ENCODE peak calls at places on chromosomes 11 and 22, in six cellular contexts. O is IMR-90, K is H9, N is colonic mucosa, H is neural progenitor cell, C is PC-3. R is an unnamed sample.

GRCh38 chr11:104090767-104091166 is 54.3 kb downstream of the DDI1 start:
- DNase-seq in O (no peak), K (no peak), N (no peak), H (peak), C (no peak), R (no peak)

GRCh38 chr11:76391811-76392475 is 10.8 kb downstream of the GVQW3 start:
- DNase-seq in O (no peak), K (no peak), N (no peak), H (no peak), C (no peak), R (no peak)

GRCh38 chr11:43825217-43825816 is 55.3 kb upstream of the ALKBH3 start:
- DNase-seq in O (peak), K (no peak), N (peak), H (peak), C (peak), R (peak)

GRCh38 chr22:46103664-46104063 is 46.7 kb upstream of the PPARA start:
- DNase-seq in O (no peak), K (no peak), N (no peak), H (no peak), C (no peak), R (no peak)

GRCh38 chr22:41931701-41932269 is 5.2 kb upstream of the TNFRSF13C start:
- DNase-seq in O (no peak), K (no peak), N (no peak), H (no peak), C (no peak), R (peak)

GRCh38 chr11:44329472-44330230 is 19.7 kb upstream of the ALX4 start:
- DNase-seq in O (no peak), K (no peak), N (no peak), H (no peak), C (no peak), R (no peak)

GRCh38 chr11:6703247-6704063 is 20.3 kb upstream of the MRPL17 start:
- DNase-seq in O (peak), K (peak), N (peak), H (peak), C (peak), R (peak)

GRCh38 chr11:65802841-65803240 is 16.0 kb downstream of the OVOL1 start:
- DNase-seq in O (no peak), K (no peak), N (no peak), H (no peak), C (no peak), R (no peak)

GRCh38 chr11:2797741-2798361 is 87.7 kb downstream of the CDKN1C start:
- DNase-seq in O (no peak), K (peak), N (peak), H (no peak), C (no peak), R (peak)

GRCh38 chr22:25903294-25903693 is 161.3 kb downstream of the MYO18B start:
- DNase-seq in O (no peak), K (peak), N (no peak), H (peak), C (no peak), R (peak)

GRCh38 chr11:36657610-36658225 is 59.7 kb upstream of the RAG2 start:
- DNase-seq in O (peak), K (no peak), N (no peak), H (no peak), C (no peak), R (no peak)

GRCh38 chr11:31102875-31103274 is 266.7 kb downstream of the DCDC1 start:
- DNase-seq in O (no peak), K (no peak), N (no peak), H (no peak), C (no peak), R (no peak)

GRCh38 chr11:83033972-83034672 is 37.6 kb downstream of the RAB30 start:
- DNase-seq in O (peak), K (no peak), N (peak), H (peak), C (peak), R (peak)

GRCh38 chr11:103202048-103202651 is 92.9 kb downstream of the DYNC2H1 start:
- DNase-seq in O (peak), K (no peak), N (no peak), H (peak), C (peak), R (no peak)

GRCh38 chr11:122772945-122773344 is 65.4 kb upstream of the CRTAM start:
- DNase-seq in O (peak), K (no peak), N (no peak), H (no peak), C (no peak), R (no peak)

GRCh38 chr22:37032134-37032534 is 12.6 kb downstream of the MPST start:
- DNase-seq in O (no peak), K (no peak), N (no peak), H (no peak), C (no peak), R (no peak)

GRCh38 chr22:31083923-31084810 is 3.0 kb downstream of the SMTN start:
- DNase-seq in O (no peak), K (no peak), N (peak), H (no peak), C (no peak), R (no peak)

GRCh38 chr11:111823131-111823530 is 48.2 kb downstream of the ALG9 start:
- DNase-seq in O (no peak), K (no peak), N (no peak), H (no peak), C (no peak), R (no peak)

DNA sequence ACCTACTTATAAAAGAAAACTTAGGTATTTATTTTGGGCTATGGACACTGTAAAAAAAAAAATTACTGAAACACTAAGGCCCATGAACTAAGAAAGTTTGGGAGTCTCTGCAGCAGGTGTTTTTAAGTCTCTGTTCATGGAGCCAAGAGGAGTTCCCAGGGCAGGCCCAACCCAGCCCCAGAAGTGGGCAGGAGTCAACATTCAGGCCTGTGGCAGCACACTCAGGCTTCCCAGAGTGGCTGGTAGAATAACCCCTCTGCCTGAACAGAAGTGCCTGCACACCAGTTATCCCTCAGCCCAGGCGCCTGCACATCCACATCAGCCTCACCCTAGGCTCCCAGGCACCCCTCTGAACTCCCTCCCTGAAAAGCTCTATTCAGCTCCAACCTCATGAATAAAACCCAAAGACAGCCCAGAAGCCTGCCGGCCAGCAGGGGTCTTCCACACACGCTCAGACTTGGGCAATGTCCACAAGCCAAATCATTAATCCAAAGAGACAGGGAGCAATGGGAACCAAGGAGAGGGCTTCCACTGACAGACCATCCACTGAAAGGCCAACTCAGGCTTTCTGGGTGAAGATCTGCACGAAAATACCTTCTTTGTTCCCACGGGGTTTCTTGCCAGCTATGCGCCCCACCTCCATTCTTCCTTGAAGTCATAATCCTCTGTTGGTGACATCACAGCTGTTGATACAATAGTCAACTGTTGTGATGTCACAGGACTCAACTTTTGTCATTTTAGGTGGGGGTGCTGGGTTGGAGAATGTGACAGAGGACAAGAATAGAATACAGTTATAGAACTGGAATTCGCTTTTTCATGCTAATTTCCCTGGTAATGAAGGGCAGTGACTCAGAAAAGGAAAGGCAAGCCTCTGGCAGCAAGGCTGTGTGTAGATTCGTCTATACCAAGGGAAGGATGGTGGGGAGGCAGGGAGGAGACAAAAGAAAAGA is 83.7 kb downstream of the RPL27A start:
- DNase-seq in O (peak), K (peak), N (no peak), H (peak), C (no peak), R (peak)
- H3K9ac ChIP-seq in O (no peak), K (no peak), N (no peak), H (no peak), C (no peak), R (no peak)

GRCh38 chr11:132187391-132187790 is 817.0 kb downstream of the NTM start:
- DNase-seq in O (no peak), K (no peak), N (no peak), H (no peak), C (no peak), R (no peak)

GRCh38 chr11:132184079-132184478 is 813.7 kb downstream of the NTM start:
- DNase-seq in O (no peak), K (no peak), N (no peak), H (no peak), C (no peak), R (no peak)

GRCh38 chr11:132187814-132188213 is 817.4 kb downstream of the NTM start:
- DNase-seq in O (peak), K (no peak), N (no peak), H (no peak), C (no peak), R (no peak)

GRCh38 chr11:132186193-132186592 is 815.8 kb downstream of the NTM start:
- DNase-seq in O (no peak), K (no peak), N (no peak), H (no peak), C (no peak), R (no peak)

GRCh38 chr11:132186699-132187098 is 816.3 kb downstream of the NTM start:
- DNase-seq in O (no peak), K (peak), N (no peak), H (peak), C (no peak), R (peak)
- TF ChIP-seq CTCF in O (no peak), K (peak), N (no peak), H (peak), C (peak), R (peak)

GRCh38 chr11:16002942-16003341 is 353.4 kb downstream of the SOX6 start:
- DNase-seq in O (no peak), K (no peak), N (no peak), H (no peak), C (no peak), R (no peak)
- H3K9ac ChIP-seq in O (no peak), K (no peak), N (no peak), H (no peak), C (no peak), R (no peak)

DNA sequence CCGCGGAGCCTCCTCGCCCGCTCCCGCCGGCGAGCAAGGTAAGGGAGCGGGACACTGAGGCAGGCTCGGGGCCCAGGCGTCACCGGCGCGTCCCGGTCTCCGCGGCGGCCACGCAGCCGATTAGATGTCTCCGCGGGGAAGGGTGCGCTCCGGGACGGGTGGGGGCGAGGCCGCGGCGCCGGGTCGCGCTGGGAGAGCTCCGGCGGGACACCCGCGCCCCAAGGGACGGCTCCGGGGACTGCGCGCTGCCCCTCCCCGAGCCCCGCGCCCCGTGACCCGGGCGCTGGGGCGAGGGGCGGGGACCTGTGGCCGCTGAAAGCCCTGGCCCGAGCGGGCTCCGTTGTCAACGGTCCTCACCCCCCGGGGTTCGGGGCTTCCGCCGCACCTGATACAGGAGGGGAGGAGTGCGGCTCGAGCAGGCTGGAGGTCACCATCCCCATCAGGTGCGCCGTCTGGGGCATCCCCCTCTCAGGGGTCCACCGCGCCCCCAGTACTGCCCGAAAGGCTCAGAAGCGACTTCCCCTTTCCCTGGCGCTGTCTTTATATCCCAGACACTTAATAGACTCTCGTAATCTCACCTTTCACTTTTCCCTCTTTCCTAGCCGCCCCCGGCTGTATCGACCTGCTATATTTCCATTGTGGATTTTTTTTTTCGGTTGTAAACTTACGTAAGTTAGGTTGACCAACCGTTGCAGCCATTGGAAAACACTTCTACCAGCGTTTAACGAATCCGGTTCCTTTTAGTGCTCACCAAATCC is 566 bp downstream of the PPFIA1 start:
- DNase-seq in O (peak), K (peak), N (peak), H (peak), C (peak), R (peak)
- TF ChIP-seq CTCF in O (peak), K (peak), N (no peak), H (peak), C (no peak), R (peak)

DNA sequence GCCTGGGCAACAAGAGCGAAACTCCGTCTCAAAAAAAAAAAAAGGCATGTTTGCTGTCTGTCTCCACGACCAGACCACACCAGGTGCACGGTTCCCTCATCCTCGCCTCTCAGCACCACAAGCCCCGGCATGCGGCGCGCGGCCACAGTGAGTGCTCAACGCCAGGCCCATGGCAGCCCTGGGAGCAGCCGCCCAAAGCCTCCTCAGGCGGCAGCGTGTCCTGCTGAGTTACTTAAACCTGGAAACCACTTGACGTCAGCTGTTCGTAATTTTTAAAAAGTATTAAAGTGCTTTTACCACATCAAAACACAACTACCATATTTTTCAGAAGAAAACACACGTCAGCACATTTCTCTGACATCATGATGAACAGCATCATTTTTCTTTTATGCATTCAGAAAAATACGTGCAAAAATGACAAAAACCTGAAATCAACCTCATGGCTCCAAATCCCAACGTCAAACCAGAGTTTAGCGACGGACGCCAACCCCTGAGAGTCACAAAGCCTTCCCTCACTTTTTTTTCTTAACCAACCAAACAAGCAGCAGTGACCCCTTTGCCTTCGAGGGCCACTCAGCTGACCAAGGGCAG is 2.1 kb downstream of the DEAF1 start:
- DNase-seq in O (no peak), K (no peak), N (no peak), H (no peak), C (no peak), R (no peak)
- H3K9ac ChIP-seq in O (peak), K (no peak), N (peak), H (no peak), C (peak), R (no peak)

R was measured in endodermal cell.